ENCODE peak calls at places on chromosome 13, in eight cellular contexts. V is dorsolateral prefrontal cortex, C is SK-N-SH, H is thyroid gland, K is cardiac fibroblast, D is AG09309, W is hepatocyte, G is fibroblast of lung. U is an unnamed sample.

GRCh38 chr13:43411211-43411610 is 375.6 kb downstream of the ENOX1 start:
- DNase-seq in V (no peak), C (no peak), H (no peak), K (no peak), D (no peak), W (no peak), G (no peak), U (no peak)

GRCh38 chr13:74230984-74231443 is 96.8 kb upstream of the KLF12 start:
- DNase-seq in V (no peak), C (no peak), H (no peak), K (no peak), D (no peak), W (no peak), G (no peak), U (no peak)

GRCh38 chr13:70841240-70842061 is 733.2 kb upstream of the KLHL1 start:
- DNase-seq in V (no peak), C (no peak), H (no peak), K (no peak), D (no peak), W (no peak), G (no peak), U (no peak)

GRCh38 chr13:52195052-52195837 is 35.8 kb upstream of the NEK3 start:
- DNase-seq in V (peak), C (peak), H (peak), K (peak), D (no peak), W (peak), G (peak), U (peak)

GRCh38 chr13:71285700-71286099 is 581.3 kb downstream of the DACH1 start:
- DNase-seq in V (no peak), C (no peak), H (no peak), K (peak), D (no peak), W (no peak), G (no peak), U (no peak)

GRCh38 chr13:62931901-62932883 is 1516.5 kb upstream of the PCDH20 start:
- DNase-seq in V (no peak), C (no peak), H (no peak), K (peak), D (no peak), W (no peak), G (peak), U (no peak)

GRCh38 chr13:80939581-80939980 is 598.7 kb upstream of the SPRY2 start:
- DNase-seq in V (no peak), C (no peak), H (no peak), K (no peak), D (no peak), W (no peak), G (no peak), U (no peak)

GRCh38 chr13:103325675-103326074 is 259.5 kb upstream of the SLC10A2 start:
- DNase-seq in V (no peak), C (no peak), H (no peak), K (no peak), D (no peak), W (no peak), G (no peak), U (no peak)

GRCh38 chr13:90448466-90449037 is 898.9 kb upstream of the MIR17HG start:
- DNase-seq in V (no peak), C (no peak), H (no peak), K (peak), D (no peak), W (no peak), G (peak), U (no peak)

GRCh38 chr13:62337109-62337880 is 921.6 kb upstream of the PCDH20 start:
- DNase-seq in V (no peak), C (peak), H (no peak), K (no peak), D (no peak), W (no peak), G (no peak), U (no peak)

GRCh38 chr13:91058066-91058465 is 289.4 kb upstream of the MIR17HG start:
- DNase-seq in V (no peak), C (no peak), H (no peak), K (peak), D (no peak), W (peak), G (peak), U (no peak)

GRCh38 chr13:95957331-95957730 is 95.9 kb downstream of the UGGT2 start:
- DNase-seq in V (no peak), C (no peak), H (no peak), K (no peak), D (no peak), W (no peak), G (no peak), U (no peak)

GRCh38 chr13:83355042-83355441 is 527.2 kb downstream of the SLITRK1 start:
- DNase-seq in V (no peak), C (no peak), H (no peak), K (no peak), D (no peak), W (no peak), G (no peak), U (no peak)

GRCh38 chr13:99277629-99278028 is 19.4 kb upstream of the GPR18 start:
- DNase-seq in V (no peak), C (no peak), H (no peak), K (no peak), D (no peak), W (no peak), G (no peak), U (no peak)

GRCh38 chr13:73832203-73832602 is 302.0 kb downstream of the KLF12 start:
- DNase-seq in V (no peak), C (no peak), H (no peak), K (no peak), D (no peak), W (peak), G (peak), U (no peak)

GRCh38 chr13:50366488-50367174 is 351.4 kb downstream of the KCNRG start:
- DNase-seq in V (no peak), C (peak), H (no peak), K (no peak), D (no peak), W (no peak), G (no peak), U (no peak)

GRCh38 chr13:51541037-51541436 is 43.2 kb upstream of the WDFY2 start:
- DNase-seq in V (no peak), C (no peak), H (no peak), K (no peak), D (no peak), W (peak), G (no peak), U (no peak)

GRCh38 chr13:82947121-82948077 is 934.9 kb downstream of the SLITRK1 start:
- DNase-seq in V (no peak), C (no peak), H (no peak), K (no peak), D (no peak), W (no peak), G (peak), U (peak)

GRCh38 chr13:77213644-77214043 is 113.2 kb downstream of the MYCBP2 start:
- DNase-seq in V (no peak), C (no peak), H (no peak), K (peak), D (no peak), W (no peak), G (peak), U (no peak)

GRCh38 chr13:30623392-30623791 is 5.7 kb downstream of the USPL1 start:
- DNase-seq in V (no peak), C (no peak), H (no peak), K (peak), D (no peak), W (no peak), G (peak), U (no peak)

GRCh38 chr13:31495336-31495735 is 244.0 kb upstream of the RXFP2 start:
- DNase-seq in V (no peak), C (no peak), H (no peak), K (no peak), D (no peak), W (no peak), G (no peak), U (no peak)

GRCh38 chr13:23637813-23638212 is 67.6 kb downstream of the TNFRSF19 start:
- DNase-seq in V (no peak), C (no peak), H (no peak), K (no peak), D (no peak), W (no peak), G (no peak), U (no peak)

GRCh38 chr13:24228852-24229458 is 68.4 kb downstream of the SPATA13 start:
- DNase-seq in V (no peak), C (peak), H (no peak), K (peak), D (peak), W (peak), G (peak), U (peak)

GRCh38 chr13:40283666-40284065 is 382.8 kb downstream of the FOXO1 start:
- DNase-seq in V (no peak), C (no peak), H (no peak), K (no peak), D (no peak), W (no peak), G (no peak), U (no peak)

GRCh38 chr13:31980842-31981241 is 50.7 kb upstream of the FRY start:
- DNase-seq in V (no peak), C (no peak), H (no peak), K (no peak), D (no peak), W (no peak), G (no peak), U (no peak)

GRCh38 chr13:33123066-33123940 is 107.1 kb downstream of the KL start:
- DNase-seq in V (no peak), C (no peak), H (peak), K (no peak), D (no peak), W (no peak), G (peak), U (peak)

GRCh38 chr13:43157796-43158195 is 134.4 kb downstream of the DNAJC15 start:
- DNase-seq in V (no peak), C (no peak), H (no peak), K (no peak), D (no peak), W (no peak), G (peak), U (no peak)

GRCh38 chr13:44068737-44069136 is 189.0 kb downstream of the LACC1 start:
- DNase-seq in V (no peak), C (no peak), H (no peak), K (peak), D (peak), W (no peak), G (peak), U (peak)

GRCh38 chr13:50228527-50228926 is 213.3 kb downstream of the KCNRG start:
- DNase-seq in V (no peak), C (no peak), H (no peak), K (no peak), D (no peak), W (no peak), G (no peak), U (no peak)

GRCh38 chr13:35411059-35411744 is 65.3 kb downstream of the MAB21L1 start:
- DNase-seq in V (no peak), C (no peak), H (no peak), K (no peak), D (no peak), W (no peak), G (no peak), U (no peak)

GRCh38 chr13:111976474-111977183 is 90.3 kb upstream of the SOX1 start:
- DNase-seq in V (no peak), C (peak), H (no peak), K (no peak), D (no peak), W (no peak), G (no peak), U (no peak)

GRCh38 chr13:91174886-91175501 is 172.5 kb upstream of the MIR17HG start:
- DNase-seq in V (no peak), C (no peak), H (peak), K (no peak), D (no peak), W (no peak), G (peak), U (no peak)

GRCh38 chr13:99959538-99960230 is 11.9 kb downstream of the ZIC5 start:
- DNase-seq in V (no peak), C (no peak), H (no peak), K (peak), D (no peak), W (no peak), G (no peak), U (no peak)

GRCh38 chr13:76164290-76164689 is 528.2 kb downstream of the LMO7 start:
- DNase-seq in V (no peak), C (no peak), H (no peak), K (no peak), D (no peak), W (no peak), G (no peak), U (no peak)
- H3K4me3 ChIP-seq in V (no peak), C (no peak), H (no peak), K (no peak), D (no peak), W (no peak), G (no peak), U (no peak)

GRCh38 chr13:64488731-64489130 is 2741.4 kb downstream of the PCDH9 start:
- DNase-seq in V (no peak), C (no peak), H (no peak), K (peak), D (no peak), W (no peak), G (peak), U (no peak)
- TF ChIP-seq CTCF in V (no peak), C (no peak), H (no peak), K (no peak), D (no peak), W (no peak), G (no peak), U (no peak)

GRCh38 chr13:110561335-110562033 is at the start of gene RAB20:
- DNase-seq in V (peak), C (peak), H (peak), K (peak), D (no peak), W (peak), G (peak), U (no peak)

GRCh38 chr13:110559986-110560385 is 1.5 kb downstream of the RAB20 start:
- DNase-seq in V (no peak), C (no peak), H (no peak), K (no peak), D (no peak), W (no peak), G (no peak), U (no peak)

GRCh38 chr13:110560606-110561334 is 752 bp downstream of the RAB20 start:
- DNase-seq in V (no peak), C (peak), H (peak), K (peak), D (no peak), W (peak), G (no peak), U (no peak)

GRCh38 chr13:110557610-110558305 is 3.8 kb downstream of the RAB20 start:
- DNase-seq in V (no peak), C (no peak), H (peak), K (no peak), D (no peak), W (no peak), G (no peak), U (no peak)

DNA sequence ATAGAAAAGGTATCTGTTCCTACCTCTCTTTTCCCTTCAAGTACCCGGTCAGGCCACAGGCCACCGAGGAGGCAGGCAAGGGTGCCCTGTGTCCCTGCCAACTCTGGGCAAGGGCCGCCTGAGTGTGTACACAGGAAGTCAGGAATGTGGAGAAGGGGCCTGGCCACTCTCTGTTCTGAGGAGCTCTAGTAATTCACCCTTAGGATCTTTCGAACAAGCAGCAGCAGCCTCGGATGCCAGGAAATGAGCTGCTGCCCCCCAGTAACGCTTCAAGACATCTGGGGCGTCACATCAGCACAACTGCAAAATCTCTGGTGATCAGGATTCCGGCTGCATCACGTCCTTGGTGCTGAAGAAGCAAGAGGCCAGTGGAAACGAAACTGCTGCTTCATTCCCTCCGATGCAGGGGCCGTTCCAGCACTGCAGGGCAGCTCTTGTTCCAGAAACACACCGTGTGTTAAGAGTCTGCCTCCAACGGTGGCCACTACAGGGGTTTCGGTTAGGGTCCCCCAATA is 2.0 kb downstream of the RAB20 start:
- DNase-seq in V (no peak), C (no peak), H (peak), K (peak), D (no peak), W (peak), G (no peak), U (no peak)
- H3K4me3 ChIP-seq in V (peak), C (no peak), H (peak), K (peak), D (no peak), W (peak), G (peak), U (no peak)

GRCh38 chr13:48233097-48233885 is at the start of gene ITM2B:
- DNase-seq in V (peak), C (peak), H (peak), K (peak), D (no peak), W (peak), G (peak), U (no peak)
- TF ChIP-seq CTCF in V (peak), C (peak), H (peak), K (peak), D (no peak), W (peak), G (peak), U (peak)

GRCh38 chr13:113493315-113493951 is 2.9 kb upstream of the DCUN1D2 start:
- DNase-seq in V (no peak), C (no peak), H (no peak), K (peak), D (peak), W (peak), G (peak), U (peak)
- H3K4me3 ChIP-seq in V (no peak), C (peak), H (no peak), K (peak), D (peak), W (peak), G (peak), U (no peak)

GRCh38 chr13:104534847-104535246 is 1468.6 kb upstream of the SLC10A2 start:
- DNase-seq in V (no peak), C (no peak), H (no peak), K (no peak), D (no peak), W (no peak), G (no peak), U (no peak)
- TF ChIP-seq CTCF in V (no peak), C (peak), H (no peak), K (no peak), D (no peak), W (no peak), G (no peak), U (peak)

GRCh38 chr13:26558912-26559485 is 1.5 kb downstream of the WASF3 start:
- DNase-seq in V (no peak), C (no peak), H (no peak), K (no peak), D (no peak), W (peak), G (no peak), U (no peak)
- H3K4me3 ChIP-seq in V (peak), C (peak), H (peak), K (peak), D (no peak), W (peak), G (peak), U (peak)